ENCODE peak calls at places on chromosomes 12 and 14, in six cellular contexts. Q is HFFc6, L is progenitor cell of endocrine pancreas, H is right atrium auricular region, T is kidney, C is mesothelial cell of epicardium. U is an unnamed sample.

GRCh38 chr12:68905731-68906130 is 27.2 kb downstream of the CPM start:
- DNase-seq in Q (no peak), L (no peak), H (no peak), T (no peak), C (no peak), U (no peak)

GRCh38 chr12:46585854-46586621 is 213.5 kb upstream of the SLC38A2 start:
- DNase-seq in Q (peak), L (no peak), H (no peak), T (no peak), C (no peak), U (peak)

GRCh38 chr14:55398679-55399078 is 13.0 kb downstream of the ATG14 start:
- DNase-seq in Q (peak), L (no peak), H (no peak), T (no peak), C (no peak), U (no peak)

GRCh38 chr12:124507188-124508109 is 60.0 kb downstream of the NCOR2 start:
- DNase-seq in Q (no peak), L (no peak), H (no peak), T (peak), C (peak), U (no peak)

GRCh38 chr12:98291828-98292227 is 223.6 kb upstream of the TMPO start:
- DNase-seq in Q (no peak), L (no peak), H (no peak), T (no peak), C (no peak), U (no peak)

GRCh38 chr12:52063081-52063985 is 6.4 kb upstream of the ATG101 start:
- DNase-seq in Q (no peak), L (no peak), H (no peak), T (no peak), C (no peak), U (no peak)

GRCh38 chr12:49900371-49900770 is 3.3 kb downstream of the FAIM2 start:
- DNase-seq in Q (no peak), L (no peak), H (no peak), T (peak), C (no peak), U (no peak)

GRCh38 chr14:103201801-103202200 is 78.5 kb downstream of the TNFAIP2 start:
- DNase-seq in Q (no peak), L (no peak), H (no peak), T (no peak), C (no peak), U (no peak)

GRCh38 chr12:65822732-65823480 is 1.4 kb upstream of the HMGA2 start:
- DNase-seq in Q (peak), L (peak), H (no peak), T (no peak), C (peak), U (no peak)

GRCh38 chr12:78885466-78885865 is 20.9 kb downstream of the SYT1 start:
- DNase-seq in Q (no peak), L (no peak), H (no peak), T (no peak), C (no peak), U (no peak)

GRCh38 chr14:49505026-49505766 is 81.0 kb downstream of the RPS29 start:
- DNase-seq in Q (no peak), L (no peak), H (no peak), T (no peak), C (no peak), U (no peak)

GRCh38 chr12:57127101-57127709 is 1.1 kb upstream of the LRP1 start:
- DNase-seq in Q (peak), L (peak), H (peak), T (peak), C (no peak), U (peak)

GRCh38 chr12:45234134-45234865 is 18.4 kb downstream of the ANO6 start:
- DNase-seq in Q (peak), L (no peak), H (peak), T (no peak), C (no peak), U (no peak)

GRCh38 chr14:75811136-75811839 is 150.2 kb downstream of the TTLL5 start:
- DNase-seq in Q (no peak), L (no peak), H (no peak), T (no peak), C (no peak), U (no peak)

GRCh38 chr14:74261288-74261687 is 22.0 kb downstream of the VSX2 start:
- DNase-seq in Q (no peak), L (no peak), H (no peak), T (no peak), C (no peak), U (no peak)

GRCh38 chr12:6376079-6376941 is 947 bp upstream of the SCNN1A start:
- DNase-seq in Q (peak), L (no peak), H (peak), T (peak), C (no peak), U (peak)

GRCh38 chr14:68278568-68279436 is 459.2 kb downstream of the RAD51B start:
- DNase-seq in Q (peak), L (no peak), H (no peak), T (no peak), C (no peak), U (no peak)

GRCh38 chr12:19206493-19207077 is 77.1 kb downstream of the PLEKHA5 start:
- DNase-seq in Q (no peak), L (no peak), H (no peak), T (no peak), C (no peak), U (no peak)

GRCh38 chr12:92596388-92596787 is 106.4 kb upstream of the PLEKHG7 start:
- DNase-seq in Q (peak), L (no peak), H (no peak), T (no peak), C (no peak), U (no peak)

GRCh38 chr12:51388066-51388799 is 3.0 kb downstream of the GALNT6 start:
- DNase-seq in Q (peak), L (no peak), H (no peak), T (no peak), C (no peak), U (no peak)

GRCh38 chr12:113700943-113701342 is 229.3 kb upstream of the LHX5 start:
- DNase-seq in Q (peak), L (no peak), H (no peak), T (no peak), C (no peak), U (no peak)

GRCh38 chr14:69424139-69424923 is 25.8 kb downstream of the SLC39A9 start:
- DNase-seq in Q (peak), L (no peak), H (no peak), T (no peak), C (no peak), U (no peak)

GRCh38 chr14:41393512-41393911 is 213.2 kb upstream of the LRFN5 start:
- DNase-seq in Q (no peak), L (no peak), H (no peak), T (no peak), C (no peak), U (no peak)
- TF ChIP-seq CTCF in Q (no peak), L (no peak), H (no peak), T (no peak), C (no peak), U (no peak)

GRCh38 chr14:35826218-35826951 is at the start of gene BRMS1L:
- DNase-seq in Q (peak), L (peak), H (peak), T (peak), C (peak), U (peak)
- TF ChIP-seq CTCF in Q (no peak), L (peak), H (no peak), T (no peak), C (no peak), U (peak)

DNA sequence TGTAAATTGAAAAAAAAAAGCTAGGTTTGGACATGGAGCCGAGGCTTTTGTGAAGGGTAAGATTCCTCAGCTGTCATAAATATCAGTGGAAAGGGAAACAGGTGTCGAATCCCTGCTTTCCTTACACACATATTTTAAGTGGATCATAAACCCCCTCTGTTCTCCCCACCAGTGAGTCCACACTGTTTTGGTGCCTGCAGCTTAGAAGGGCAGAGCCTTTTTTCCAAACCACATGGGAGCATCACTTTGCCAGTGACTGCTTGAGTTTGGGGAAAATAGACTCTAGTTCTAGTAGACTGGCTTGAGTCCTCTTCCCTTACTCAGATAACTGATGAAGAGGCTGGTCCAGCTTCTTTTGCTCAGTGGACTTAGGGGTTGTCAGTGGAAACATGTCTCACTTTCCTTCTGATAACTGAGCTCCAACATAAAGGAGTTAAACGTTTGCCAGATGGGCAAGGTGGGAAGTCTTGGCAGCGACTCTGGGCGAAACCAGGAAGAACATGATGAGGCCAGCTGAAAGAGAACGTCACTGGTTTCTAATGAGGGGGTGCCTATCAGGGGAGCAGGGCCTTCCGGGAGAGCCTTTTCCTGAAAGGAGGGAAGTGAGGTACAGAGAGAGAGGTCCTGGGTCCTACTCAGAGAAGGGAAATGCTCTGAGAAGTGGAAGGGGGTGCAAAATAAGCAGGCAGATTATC is 168.1 kb upstream of the PARP11 start:
- DNase-seq in Q (no peak), L (no peak), H (no peak), T (no peak), C (no peak), U (no peak)
- TF ChIP-seq CTCF in Q (no peak), L (no peak), H (no peak), T (no peak), C (no peak), U (no peak)

GRCh38 chr12:3303410-3304136 is 187.4 kb upstream of the PRMT8 start:
- DNase-seq in Q (no peak), L (no peak), H (no peak), T (no peak), C (no peak), U (no peak)
- TF ChIP-seq CTCF in Q (peak), L (peak), H (no peak), T (no peak), C (no peak), U (no peak)

GRCh38 chr14:92352158-92352985 is 29.4 kb downstream of the SLC24A4 start:
- DNase-seq in Q (no peak), L (no peak), H (no peak), T (no peak), C (no peak), U (no peak)
- TF ChIP-seq CTCF in Q (peak), L (peak), H (no peak), T (no peak), C (no peak), U (peak)

GRCh38 chr12:84035766-84036165 is 876.8 kb downstream of the SLC6A15 start:
- DNase-seq in Q (no peak), L (no peak), H (no peak), T (no peak), C (no peak), U (no peak)
- TF ChIP-seq CTCF in Q (no peak), L (no peak), H (no peak), T (no peak), C (no peak), U (no peak)

U was measured in lower lobe of right lung.